ENCODE peak calls at places on chromosome 12, in nine cellular contexts. M, N, Y, O, I, D, H, L and S are unnamed samples.

GRCh38 chr12:612293-612692 is 51.0 kb downstream of the NINJ2 start:
- DNase-seq in M (no peak), N (no peak), Y (no peak), O (no peak), I (no peak), D (no peak), H (no peak), L (no peak), S (no peak)

GRCh38 chr12:56317675-56318074 is 1.9 kb upstream of the CNPY2 start:
- DNase-seq in M (no peak), N (no peak), Y (no peak), O (no peak), I (no peak), D (no peak), H (no peak), L (no peak), S (no peak)

GRCh38 chr12:25811656-25812126 is 146.8 kb upstream of the RASSF8 start:
- DNase-seq in M (peak), N (no peak), Y (no peak), O (no peak), I (no peak), D (no peak), H (peak), L (no peak), S (no peak)

GRCh38 chr12:77979597-77980250 is 149.0 kb downstream of the NAV3 start:
- DNase-seq in M (peak), N (no peak), Y (no peak), O (no peak), I (no peak), D (no peak), H (no peak), L (no peak), S (no peak)

GRCh38 chr12:14885718-14886201 is at the start of gene MGP:
- DNase-seq in M (peak), N (no peak), Y (peak), O (no peak), I (no peak), D (peak), H (no peak), L (peak), S (no peak)

GRCh38 chr12:73072214-73072613 is 800.0 kb downstream of the TRHDE start:
- DNase-seq in M (no peak), N (no peak), Y (no peak), O (no peak), I (no peak), D (no peak), H (no peak), L (no peak), S (no peak)

GRCh38 chr12:91858186-91858585 is 287.5 kb downstream of the BTG1 start:
- DNase-seq in M (no peak), N (no peak), Y (no peak), O (no peak), I (no peak), D (no peak), H (no peak), L (no peak), S (no peak)

GRCh38 chr12:91515944-91516739 is 333.5 kb upstream of the DCN start:
- DNase-seq in M (no peak), N (no peak), Y (no peak), O (no peak), I (no peak), D (no peak), H (no peak), L (no peak), S (no peak)

GRCh38 chr12:57816855-57817151 is 1.7 kb downstream of the AVIL start:
- DNase-seq in M (peak), N (no peak), Y (no peak), O (no peak), I (no peak), D (no peak), H (no peak), L (peak), S (no peak)

GRCh38 chr12:75489613-75490210 is 9.2 kb downstream of the GLIPR1 start:
- DNase-seq in M (peak), N (no peak), Y (no peak), O (peak), I (no peak), D (no peak), H (no peak), L (no peak), S (no peak)

GRCh38 chr12:104423809-104424208 is 32.9 kb upstream of the CHST11 start:
- DNase-seq in M (no peak), N (no peak), Y (no peak), O (no peak), I (no peak), D (no peak), H (no peak), L (no peak), S (no peak)